ENCODE peak calls at places on chromosome 19, in six cellular contexts. A is mammary epithelial cell; I is OCI-LY7; K is kidney epithelial cell; M is lung; F is CD8-positive, alpha-beta T cell. T is an unnamed sample.

GRCh38 chr19:50328257-50329145 is 676 bp downstream of the KCNC3 start:
- DNase-seq in A (no peak), I (peak), K (no peak), M (no peak), F (no peak), T (no peak)

GRCh38 chr19:44254496-44254895 is 5.2 kb upstream of the ZNF233 start:
- DNase-seq in A (no peak), I (no peak), K (no peak), M (no peak), F (no peak), T (no peak)

GRCh38 chr19:55071913-55072312 is 3.8 kb upstream of the EPS8L1 start:
- DNase-seq in A (no peak), I (no peak), K (no peak), M (no peak), F (no peak), T (no peak)

GRCh38 chr19:14165986-14166385 is 29.6 kb upstream of the ASF1B start:
- DNase-seq in A (no peak), I (no peak), K (no peak), M (no peak), F (no peak), T (no peak)

GRCh38 chr19:10858204-10858828 is 10.1 kb downstream of the C19orf38 start:
- DNase-seq in A (no peak), I (peak), K (no peak), M (no peak), F (no peak), T (no peak)

GRCh38 chr19:18340237-18340989 is at the start of gene PGPEP1:
- DNase-seq in A (no peak), I (peak), K (no peak), M (peak), F (peak), T (no peak)

GRCh38 chr19:15628236-15629002 is 12.3 kb upstream of the CYP4F3 start:
- DNase-seq in A (no peak), I (no peak), K (no peak), M (no peak), F (no peak), T (no peak)

GRCh38 chr19:16358456-16358855 is 33.8 kb downstream of the KLF2 start:
- DNase-seq in A (no peak), I (no peak), K (no peak), M (no peak), F (no peak), T (no peak)

GRCh38 chr19:46721269-46722003 is 4.5 kb upstream of the PRKD2 start:
- DNase-seq in A (no peak), I (no peak), K (no peak), M (no peak), F (no peak), T (no peak)

GRCh38 chr19:6735181-6735891 is 2.0 kb downstream of the GPR108 start:
- DNase-seq in A (no peak), I (no peak), K (no peak), M (peak), F (no peak), T (no peak)

GRCh38 chr19:28972144-28972543 is 240.8 kb downstream of the UQCRFS1 start:
- DNase-seq in A (no peak), I (no peak), K (no peak), M (no peak), F (no peak), T (no peak)

GRCh38 chr19:10238172-10238783 is 7.1 kb upstream of the S1PR2 start:
- DNase-seq in A (no peak), I (peak), K (no peak), M (peak), F (no peak), T (no peak)

GRCh38 chr19:13610042-13610691 is 103.9 kb upstream of the CACNA1A start:
- DNase-seq in A (no peak), I (peak), K (no peak), M (no peak), F (no peak), T (no peak)

GRCh38 chr19:17358395-17358794 is 18.7 kb downstream of the PLVAP start:
- DNase-seq in A (no peak), I (no peak), K (no peak), M (no peak), F (no peak), T (no peak)

GRCh38 chr19:12035220-12036172 is at the start of gene ZNF433:
- DNase-seq in A (peak), I (peak), K (peak), M (peak), F (peak), T (peak)

GRCh38 chr19:49677232-49677881 is at the start of gene PRMT1:
- DNase-seq in A (no peak), I (peak), K (no peak), M (no peak), F (peak), T (no peak)

GRCh38 chr19:41877916-41878905 is 1.1 kb downstream of the CD79A start:
- DNase-seq in A (no peak), I (no peak), K (no peak), M (no peak), F (no peak), T (no peak)

GRCh38 chr19:5343848-5344247 is 3.2 kb upstream of the PTPRS start:
- DNase-seq in A (no peak), I (no peak), K (no peak), M (no peak), F (no peak), T (no peak)

GRCh38 chr19:16285769-16286564 is 38.7 kb upstream of the KLF2 start:
- DNase-seq in A (no peak), I (no peak), K (no peak), M (no peak), F (no peak), T (no peak)

DNA sequence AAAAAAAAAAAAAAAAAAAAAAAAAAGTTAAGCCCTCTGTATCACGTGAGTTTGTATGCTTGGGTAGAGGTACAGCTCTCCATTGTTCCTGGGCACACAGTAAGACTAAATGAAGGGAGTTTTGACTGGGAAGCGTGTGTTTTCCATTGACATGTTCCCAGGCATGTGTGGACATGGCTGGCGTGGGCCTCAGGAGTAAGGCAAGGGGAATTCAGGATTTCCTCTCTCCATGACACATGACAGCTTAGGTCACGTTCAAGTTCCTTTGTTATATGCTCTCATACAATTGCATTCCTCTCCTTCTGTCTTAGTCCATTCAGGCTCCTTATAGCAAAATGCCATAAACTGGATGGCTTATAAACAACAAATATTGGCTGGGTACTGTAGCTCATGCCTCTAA is 17.1 kb upstream of the MAP3K10 start:
- DNase-seq in A (no peak), I (no peak), K (no peak), M (no peak), F (no peak), T (no peak)
- TF ChIP-seq CTCF in A (no peak), I (no peak), K (no peak), M (no peak), F (no peak), T (no peak)

GRCh38 chr19:1244693-1245451 is 3.3 kb downstream of the ATP5F1D start:
- DNase-seq in A (no peak), I (no peak), K (no peak), M (peak), F (no peak), T (no peak)
- H3K4me3 ChIP-seq in A (no peak), I (peak), K (no peak), M (no peak), F (no peak), T (no peak)

DNA sequence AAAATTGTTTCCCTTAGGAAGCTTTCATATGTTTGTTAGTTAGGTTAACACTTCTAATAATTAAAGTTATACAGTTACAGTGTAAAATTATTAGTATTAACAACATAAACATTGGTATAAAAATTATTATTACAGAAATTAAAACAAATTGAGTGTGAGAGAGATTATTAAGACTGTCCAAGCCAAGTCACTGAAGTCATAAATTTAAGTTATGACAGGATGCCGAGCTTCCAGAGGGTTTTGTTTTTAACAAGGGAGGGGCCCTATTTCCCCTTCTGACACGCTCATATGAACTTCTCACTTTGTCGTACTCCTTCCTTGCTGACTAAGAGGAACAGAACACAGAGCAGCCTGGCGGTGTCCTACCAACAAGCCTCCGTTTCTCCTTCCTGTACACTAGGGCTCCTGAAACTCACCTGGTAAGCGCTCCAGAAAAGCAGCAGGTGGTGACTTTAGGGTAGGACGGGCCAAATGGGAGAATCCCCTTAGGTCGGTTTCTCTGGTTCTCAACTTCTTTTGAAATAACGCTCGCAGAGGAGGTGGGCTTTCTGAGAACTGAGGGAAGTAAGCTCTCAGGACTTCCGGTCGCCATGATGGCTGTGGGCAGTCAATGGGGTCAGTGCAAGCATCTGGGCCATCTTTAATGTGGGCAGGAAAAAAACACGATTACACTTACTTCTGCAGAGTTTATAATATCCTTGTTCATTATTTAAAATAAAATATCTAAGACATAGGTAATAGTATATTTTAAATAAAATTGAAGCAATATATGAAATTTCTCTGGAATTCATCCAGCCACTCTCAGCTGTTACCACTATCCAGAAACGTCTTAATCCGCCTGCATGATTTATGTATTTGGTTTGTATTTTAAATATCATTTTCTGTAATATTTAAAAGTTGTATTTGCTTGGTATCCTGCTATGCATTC is at the start of gene CARD8:
- DNase-seq in A (peak), I (peak), K (peak), M (peak), F (peak), T (peak)
- TF ChIP-seq CTCF in A (no peak), I (no peak), K (no peak), M (no peak), F (no peak), T (peak)

DNA sequence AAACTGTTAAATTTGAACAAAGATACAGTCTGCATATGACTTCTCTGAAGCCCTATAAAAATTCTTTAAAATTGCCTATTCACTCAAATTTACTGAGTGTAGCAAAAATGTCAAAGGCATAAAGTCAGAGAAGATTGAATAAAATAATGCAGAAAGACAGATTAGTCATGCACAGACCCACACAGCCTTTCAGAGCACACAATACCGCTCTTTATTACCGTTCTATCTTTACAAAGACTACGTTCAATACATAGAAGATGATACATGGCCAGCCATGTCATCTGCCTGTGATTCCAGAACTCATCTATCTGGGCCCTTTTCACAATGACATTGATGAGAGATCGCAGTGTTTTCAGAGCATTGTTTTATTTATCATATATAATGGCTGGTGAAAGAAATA is 107.2 kb downstream of the URI1 start:
- DNase-seq in A (no peak), I (no peak), K (no peak), M (no peak), F (no peak), T (no peak)
- H3K4me3 ChIP-seq in A (no peak), I (no peak), K (no peak), M (no peak), F (no peak), T (no peak)

T was measured in retinal pigment epithelial cell.